ENCODE peak calls at places on chromosome 16, in four cellular contexts. X is left ventricle myocardium inferior, K is AG09309, U is heart left ventricle. P is an unnamed sample.
A peak's percentile ranks its signal among the peaks of the same experiment; 100 is the strongest.

GRCh38 chr16:78483124-78483992 is 383.9 kb downstream of the WWOX start:
- DNase-seq in X (no peak), K (no peak), U (no peak), P (no peak)

GRCh38 chr16:70659953-70660671 is 13.8 kb downstream of the IL34 start:
- DNase-seq in X (no peak), K (no peak), U (no peak), P (no peak)

GRCh38 chr16:53714080-53715050 is 10.4 kb downstream of the FTO start:
- DNase-seq in X (no peak), K (no peak), U (no peak), P (no peak)

GRCh38 chr16:10617662-10618420 is 37.4 kb upstream of the EMP2 start:
- DNase-seq in X (no peak), K (no peak), U (no peak), P (no peak)

GRCh38 chr16:48576927-48577326 is 33.1 kb downstream of the N4BP1 start:
- DNase-seq in X (no peak), K (no peak), U (no peak), P (no peak)

GRCh38 chr16:9012848-9013507 is 49.3 kb upstream of the USP7 start:
- DNase-seq in X (no peak), K (no peak), U (peak; percentile 64), P (peak; percentile 44)

GRCh38 chr16:23491490-23492391 is 18.6 kb downstream of the GGA2 start:
- DNase-seq in X (no peak), K (no peak), U (no peak), P (no peak)

GRCh38 chr16:972316-973002 is 1.7 kb upstream of the LMF1 start:
- DNase-seq in X (no peak), K (no peak), U (no peak), P (peak; percentile 74)

GRCh38 chr16:52251495-52251894 is 295.4 kb downstream of the TOX3 start:
- DNase-seq in X (no peak), K (no peak), U (no peak), P (no peak)

GRCh38 chr16:19102187-19102872 is 11.4 kb upstream of the ITPRIPL2 start:
- DNase-seq in X (no peak), K (no peak), U (no peak), P (no peak)

GRCh38 chr16:48165961-48166578 is 10.3 kb upstream of the ABCC12 start:
- DNase-seq in X (no peak), K (no peak), U (no peak), P (no peak)

GRCh38 chr16:28068976-28069375 is 5.5 kb upstream of the GSG1L start:
- DNase-seq in X (no peak), K (no peak), U (peak; percentile 25), P (no peak)

GRCh38 chr16:241866-242265 is 7.2 kb downstream of the FAM234A start:
- DNase-seq in X (no peak), K (no peak), U (no peak), P (no peak)

GRCh38 chr16:6343157-6343556 is 989.5 kb upstream of the RBFOX1 start:
- DNase-seq in X (no peak), K (no peak), U (no peak), P (no peak)

GRCh38 chr16:19704321-19705130 is 13.5 kb downstream of the KNOP1 start:
- DNase-seq in X (no peak), K (peak; percentile 59), U (no peak), P (no peak)

GRCh38 chr16:26795184-26795583 is 271.5 kb upstream of the C16orf82 start:
- DNase-seq in X (no peak), K (no peak), U (no peak), P (peak; percentile 5)

GRCh38 chr16:57528499-57529323 is 7.7 kb downstream of the CCDC102A start:
- DNase-seq in X (peak; percentile 16), K (no peak), U (peak; percentile 54), P (no peak)

GRCh38 chr16:8900343-8900742 is 18.2 kb downstream of the LITAFD start:
- DNase-seq in X (no peak), K (no peak), U (no peak), P (no peak)

GRCh38 chr16:49659356-49659755 is 196.6 kb downstream of the ZNF423 start:
- DNase-seq in X (peak; percentile 0), K (no peak), U (no peak), P (no peak)

GRCh38 chr16:57684626-57685358 is 9.8 kb upstream of the DRC7 start:
- DNase-seq in X (no peak), K (no peak), U (no peak), P (no peak)

GRCh38 chr16:85010446-85010930 is 847 bp downstream of the ZDHHC7 start:
- DNase-seq in X (no peak), K (no peak), U (no peak), P (no peak)

GRCh38 chr16:10528635-10529034 is 51.8 kb downstream of the EMP2 start:
- DNase-seq in X (no peak), K (no peak), U (no peak), P (no peak)

GRCh38 chr16:24070851-24071250 is 185.3 kb upstream of the CACNG3 start:
- DNase-seq in X (no peak), K (no peak), U (no peak), P (peak; percentile 15)

GRCh38 chr16:81480856-81481821 is 36.5 kb downstream of the CMIP start:
- DNase-seq in X (no peak), K (no peak), U (peak; percentile 80), P (no peak)
- TF ChIP-seq CTCF in X (no peak), K (no peak), U (no peak), P (no peak)

GRCh38 chr16:66419527-66419926 is 7.6 kb upstream of the BEAN1 start:
- DNase-seq in X (no peak), K (no peak), U (no peak), P (no peak)
- TF ChIP-seq CTCF in X (no peak), K (no peak), U (no peak), P (no peak)

GRCh38 chr16:69566437-69567030 is 768 bp downstream of the NFAT5 start:
- DNase-seq in X (peak; percentile 64), K (no peak), U (peak; percentile 75), P (peak; percentile 24)

GRCh38 chr16:69564845-69565610 is 738 bp upstream of the NFAT5 start:
- DNase-seq in X (no peak), K (no peak), U (no peak), P (no peak)

GRCh38 chr16:69563605-69564580 is 1.9 kb upstream of the NFAT5 start:
- DNase-seq in X (no peak), K (no peak), U (no peak), P (peak; percentile 3)

GRCh38 chr16:69565611-69566436 is at the start of gene NFAT5:
- DNase-seq in X (peak; percentile 89), K (peak; percentile 23), U (peak; percentile 95), P (peak; percentile 96)

DNA sequence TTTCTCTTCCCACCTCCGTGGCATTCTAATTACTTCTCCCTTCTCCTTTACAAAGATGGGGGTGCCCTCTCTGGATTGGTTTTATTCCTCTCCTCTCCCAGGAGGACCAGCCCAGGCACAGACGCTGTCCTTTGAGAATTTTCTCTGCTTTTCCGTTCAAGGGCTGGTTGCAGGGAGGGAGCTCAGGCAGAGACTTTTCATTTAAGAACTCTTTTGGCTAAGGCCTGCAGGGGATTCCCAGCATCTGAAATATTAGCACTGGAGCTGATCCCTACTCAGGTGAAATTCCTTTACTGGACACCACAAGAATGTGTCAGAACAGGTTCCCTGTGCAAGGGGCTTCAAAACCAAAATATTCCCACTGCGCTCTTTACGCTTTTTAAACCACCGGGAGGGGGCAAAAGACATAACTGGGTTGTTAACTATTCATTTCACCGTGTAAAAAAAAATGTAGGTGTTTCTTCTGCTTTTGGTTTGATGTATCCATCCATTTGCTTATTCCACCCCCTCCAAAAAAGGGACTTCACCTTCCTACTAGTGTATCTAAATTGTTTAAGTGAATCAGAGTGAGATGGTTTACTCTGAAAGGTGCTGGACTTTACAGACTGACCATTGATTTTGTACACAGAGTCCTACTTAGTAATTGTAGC is 1.4 kb downstream of the NFAT5 start:
- DNase-seq in X (no peak), K (no peak), U (no peak), P (no peak)
- TF ChIP-seq CTCF in X (peak; percentile 11), K (peak; percentile 33), U (no peak), P (peak; percentile 53)

DNA sequence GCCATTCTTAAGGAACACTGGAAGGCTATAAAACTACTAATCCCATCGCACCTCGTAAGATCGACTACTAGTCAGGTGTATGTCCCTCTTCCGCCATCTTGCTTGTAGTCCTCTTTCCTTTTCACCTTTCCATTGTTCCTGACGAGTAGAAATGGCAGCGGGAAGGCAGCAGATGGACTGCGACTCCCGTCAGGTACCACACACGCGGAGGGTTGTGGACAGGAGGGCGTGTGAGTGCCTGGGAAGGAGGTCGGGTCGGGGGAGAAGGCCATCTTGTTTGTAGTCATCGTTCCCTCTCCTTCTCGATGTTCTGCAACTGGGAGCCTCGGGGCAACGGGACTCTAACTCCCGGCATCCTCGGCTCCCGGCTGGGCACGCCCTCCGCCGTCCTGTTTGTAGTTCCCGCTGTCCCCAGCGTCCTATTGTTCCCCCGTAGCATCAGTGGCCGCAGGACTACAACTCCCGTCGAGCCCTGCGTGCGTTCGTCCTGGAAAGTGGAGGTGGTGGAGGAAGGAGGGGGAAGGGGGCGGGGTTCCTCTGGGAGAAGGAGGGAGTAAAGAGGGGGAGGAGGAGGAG is 324 bp upstream of the FBXL19 start:
- DNase-seq in X (peak; percentile 100), K (peak; percentile 98), U (peak; percentile 99), P (peak; percentile 92)
- TF ChIP-seq CTCF in X (no peak), K (no peak), U (no peak), P (no peak)

DNA sequence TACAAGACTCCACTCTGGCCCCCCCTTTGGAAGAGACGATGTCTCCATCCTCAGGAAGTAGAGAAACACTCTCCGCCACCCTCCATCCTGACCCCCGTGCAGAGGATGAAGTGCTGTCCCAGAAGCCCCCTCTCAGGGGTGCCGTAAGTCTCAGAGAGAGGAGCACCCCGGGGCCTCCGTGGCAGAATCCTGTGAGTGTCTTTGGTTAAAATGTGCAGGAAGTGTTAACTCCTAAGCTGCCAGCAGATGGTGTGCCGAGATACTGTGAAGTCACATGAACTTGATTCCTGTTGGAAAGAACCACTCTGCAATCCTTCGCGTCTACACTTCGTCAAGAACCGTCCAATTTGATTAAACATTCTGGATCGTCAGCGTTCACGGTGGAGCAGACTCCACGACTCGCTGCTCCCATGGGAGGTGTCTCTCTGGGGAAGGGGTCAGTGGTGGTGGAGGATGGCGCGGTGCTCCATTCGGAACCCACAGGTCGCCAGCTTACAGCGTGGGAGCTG is 5.6 kb downstream of the BANP start:
- DNase-seq in X (no peak), K (no peak), U (no peak), P (peak; percentile 11)
- TF ChIP-seq CTCF in X (peak; percentile 20), K (no peak), U (no peak), P (peak; percentile 48)